ENCODE peak calls at places on chromosomes 3 and 15, in eight cellular contexts. N is left lung; A is left ventricle myocardium inferior; S is IMR-90; I is activated CD4-positive, CD25-positive, alpha-beta regulatory T cell treated with anti-CD3 and anti-CD28 coated beads, Interleukin-2, amount 50 U/mL, for 72 hours; Q is stimulated activated CD4-positive, alpha-beta T cell treated with anti-CD3 and anti-CD28 coated beads, Interleukin-4, amount 100 ng/mL, for 24 hours; R is NB4; C is ELR. W is an unnamed sample.

GRCh38 chr3:128872282-128872681 is 7.1 kb upstream of the ACAD9 start:
- DNase-seq in N (no peak), A (no peak), S (no peak), I (no peak), Q (no peak), R (no peak), C (no peak), W (no peak)

GRCh38 chr15:83889995-83890394 is 236.1 kb downstream of the ADAMTSL3 start:
- DNase-seq in N (no peak), A (no peak), S (no peak), I (no peak), Q (no peak), R (no peak), C (no peak), W (peak)

GRCh38 chr15:62900071-62900812 is 142.3 kb upstream of the TPM1 start:
- DNase-seq in N (no peak), A (no peak), S (no peak), I (no peak), Q (no peak), R (peak), C (no peak), W (no peak)

GRCh38 chr3:16309558-16309957 is 44.5 kb downstream of the OXNAD1 start:
- DNase-seq in N (no peak), A (no peak), S (peak), I (no peak), Q (peak), R (peak), C (peak), W (peak)

GRCh38 chr3:134066539-134067310 is 37.0 kb upstream of the SLCO2A1 start:
- DNase-seq in N (no peak), A (no peak), S (no peak), I (no peak), Q (no peak), R (no peak), C (no peak), W (no peak)

GRCh38 chr3:30162579-30162978 is 443.8 kb upstream of the TGFBR2 start:
- DNase-seq in N (no peak), A (no peak), S (peak), I (no peak), Q (no peak), R (no peak), C (peak), W (no peak)

GRCh38 chr3:72423643-72424042 is 424.6 kb downstream of the SHQ1 start:
- DNase-seq in N (no peak), A (no peak), S (no peak), I (no peak), Q (no peak), R (no peak), C (no peak), W (no peak)

GRCh38 chr3:168040624-168041208 is 55.0 kb downstream of the GOLIM4 start:
- DNase-seq in N (no peak), A (no peak), S (peak), I (no peak), Q (no peak), R (peak), C (peak), W (peak)

GRCh38 chr3:17070560-17070959 is 185.8 kb downstream of the PLCL2 start:
- DNase-seq in N (no peak), A (peak), S (peak), I (no peak), Q (no peak), R (no peak), C (peak), W (no peak)

GRCh38 chr3:106339551-106339950 is 470.7 kb upstream of the CBLB start:
- DNase-seq in N (no peak), A (no peak), S (peak), I (no peak), Q (no peak), R (no peak), C (peak), W (no peak)

GRCh38 chr3:126553284-126553811 is 5.4 kb downstream of the C3orf22 start:
- DNase-seq in N (peak), A (no peak), S (no peak), I (no peak), Q (peak), R (no peak), C (no peak), W (no peak)

GRCh38 chr15:57345584-57345983 is 30.7 kb upstream of the CGNL1 start:
- DNase-seq in N (no peak), A (no peak), S (no peak), I (no peak), Q (no peak), R (peak), C (peak), W (peak)

GRCh38 chr3:8777201-8777977 is 8.0 kb upstream of the OXTR start:
- DNase-seq in N (no peak), A (no peak), S (peak), I (no peak), Q (no peak), R (no peak), C (no peak), W (no peak)

GRCh38 chr3:133548090-133548489 is 25.4 kb upstream of the CDV3 start:
- DNase-seq in N (no peak), A (no peak), S (peak), I (no peak), Q (no peak), R (no peak), C (no peak), W (no peak)

GRCh38 chr15:49621327-49622210 is 721 bp downstream of the DTWD1 start:
- DNase-seq in N (no peak), A (no peak), S (no peak), I (no peak), Q (no peak), R (peak), C (peak), W (peak)

GRCh38 chr3:40118031-40118610 is 191.4 kb upstream of the EIF1B start:
- DNase-seq in N (no peak), A (no peak), S (no peak), I (no peak), Q (no peak), R (no peak), C (no peak), W (no peak)

GRCh38 chr3:123805504-123805903 is 78.6 kb downstream of the MYLK start:
- DNase-seq in N (no peak), A (no peak), S (no peak), I (no peak), Q (no peak), R (peak), C (no peak), W (peak)

GRCh38 chr15:45449878-45450277 is 71.5 kb upstream of the GATM start:
- DNase-seq in N (peak), A (no peak), S (no peak), I (no peak), Q (no peak), R (no peak), C (no peak), W (no peak)

GRCh38 chr15:83559310-83559966 is 94.5 kb upstream of the ADAMTSL3 start:
- DNase-seq in N (no peak), A (no peak), S (peak), I (peak), Q (peak), R (peak), C (peak), W (peak)

GRCh38 chr3:197028711-197029510 is 706 bp downstream of the MELTF start:
- DNase-seq in N (no peak), A (no peak), S (no peak), I (no peak), Q (peak), R (no peak), C (peak), W (peak)

GRCh38 chr15:80464952-80465645 is 60.9 kb downstream of the ARNT2 start:
- DNase-seq in N (no peak), A (no peak), S (peak), I (no peak), Q (no peak), R (no peak), C (no peak), W (no peak)

GRCh38 chr3:41131224-41131623 is 68.1 kb upstream of the CTNNB1 start:
- DNase-seq in N (no peak), A (no peak), S (no peak), I (no peak), Q (no peak), R (no peak), C (peak), W (no peak)

GRCh38 chr15:39127151-39127815 is 453.6 kb upstream of the THBS1 start:
- DNase-seq in N (no peak), A (no peak), S (no peak), I (no peak), Q (no peak), R (no peak), C (no peak), W (no peak)

W was measured in OCI-M1.